ENCODE peak calls at places on chromosomes 3 and 15, in four cellular contexts. One of them, this sample, is unnamed.

GRCh38 chr3:160673188-160673587 is 3.8 kb upstream of the ARL14 start:
- DNase-seq in AG04450: no peak
- DNase-seq in GM12878: no peak
- DNase-seq in fibroblast of mammary gland: no peak
- DNase-seq in this sample: no peak

GRCh38 chr3:142319094-142319493 is 93.7 kb upstream of the GK5 start:
- DNase-seq in AG04450: no peak
- DNase-seq in GM12878: no peak
- DNase-seq in fibroblast of mammary gland: peak
- DNase-seq in this sample: no peak

GRCh38 chr3:94472511-94472910 is 409.6 kb downstream of the NSUN3 start:
- DNase-seq in AG04450: no peak
- DNase-seq in GM12878: no peak
- DNase-seq in fibroblast of mammary gland: no peak
- DNase-seq in this sample: no peak

GRCh38 chr3:79406175-79406574 is 361.6 kb downstream of the ROBO1 start:
- DNase-seq in AG04450: no peak
- DNase-seq in GM12878: no peak
- DNase-seq in fibroblast of mammary gland: no peak
- DNase-seq in this sample: no peak

GRCh38 chr3:163362154-163362553 is 1716.1 kb downstream of the SI start:
- DNase-seq in AG04450: no peak
- DNase-seq in GM12878: no peak
- DNase-seq in fibroblast of mammary gland: no peak
- DNase-seq in this sample: no peak

GRCh38 chr15:60511351-60512157 is 32.6 kb upstream of the ICE2 start:
- DNase-seq in AG04450: no peak
- DNase-seq in GM12878: no peak
- DNase-seq in fibroblast of mammary gland: no peak
- DNase-seq in this sample: no peak

GRCh38 chr3:49133226-49133951 is 539 bp upstream of the LAMB2 start:
- DNase-seq in AG04450: peak
- DNase-seq in GM12878: no peak
- DNase-seq in fibroblast of mammary gland: peak
- DNase-seq in this sample: peak

GRCh38 chr3:59321881-59322540 is 272.2 kb upstream of the CFAP20DC start:
- DNase-seq in AG04450: no peak
- DNase-seq in GM12878: no peak
- DNase-seq in fibroblast of mammary gland: no peak
- DNase-seq in this sample: peak

GRCh38 chr3:59451041-59451763 is 401.4 kb upstream of the CFAP20DC start:
- DNase-seq in AG04450: no peak
- DNase-seq in GM12878: peak
- DNase-seq in fibroblast of mammary gland: no peak
- DNase-seq in this sample: no peak

GRCh38 chr3:69116897-69117296 is 5.5 kb downstream of the LMOD3 start:
- DNase-seq in AG04450: no peak
- DNase-seq in GM12878: no peak
- DNase-seq in fibroblast of mammary gland: no peak
- DNase-seq in this sample: no peak

GRCh38 chr3:98322686-98323085 is 31.0 kb upstream of the OR5K4 start:
- DNase-seq in AG04450: no peak
- DNase-seq in GM12878: no peak
- DNase-seq in fibroblast of mammary gland: no peak
- DNase-seq in this sample: no peak

GRCh38 chr3:129305592-129306091 is 27.0 kb downstream of the HMCES start:
- DNase-seq in AG04450: no peak
- DNase-seq in GM12878: no peak
- DNase-seq in fibroblast of mammary gland: peak
- DNase-seq in this sample: peak
- H3K4me3 ChIP-seq in AG04450: peak
- H3K4me3 ChIP-seq in GM12878: no peak
- H3K4me3 ChIP-seq in fibroblast of mammary gland: peak
- H3K4me3 ChIP-seq in this sample: peak

GRCh38 chr3:168461793-168462192 is 366.1 kb upstream of the GOLIM4 start:
- DNase-seq in AG04450: no peak
- DNase-seq in GM12878: no peak
- DNase-seq in fibroblast of mammary gland: no peak
- DNase-seq in this sample: no peak

GRCh38 chr3:168457973-168458539 is 362.3 kb upstream of the GOLIM4 start:
- DNase-seq in AG04450: no peak
- DNase-seq in GM12878: no peak
- DNase-seq in fibroblast of mammary gland: no peak
- DNase-seq in this sample: no peak

GRCh38 chr3:168453623-168454022 is 357.9 kb upstream of the GOLIM4 start:
- DNase-seq in AG04450: no peak
- DNase-seq in GM12878: no peak
- DNase-seq in fibroblast of mammary gland: no peak
- DNase-seq in this sample: no peak

GRCh38 chr3:168459229-168459784 is 363.6 kb upstream of the GOLIM4 start:
- DNase-seq in AG04450: no peak
- DNase-seq in GM12878: no peak
- DNase-seq in fibroblast of mammary gland: peak
- DNase-seq in this sample: no peak

GRCh38 chr3:168455814-168456213 is 360.1 kb upstream of the GOLIM4 start:
- DNase-seq in AG04450: no peak
- DNase-seq in GM12878: no peak
- DNase-seq in fibroblast of mammary gland: no peak
- DNase-seq in this sample: no peak
- TF ChIP-seq CTCF in AG04450: no peak
- TF ChIP-seq CTCF in GM12878: no peak
- TF ChIP-seq CTCF in fibroblast of mammary gland: no peak
- TF ChIP-seq CTCF in this sample: no peak

GRCh38 chr3:190534986-190535385 is 21.1 kb downstream of the IL1RAP start:
- DNase-seq in AG04450: no peak
- DNase-seq in GM12878: no peak
- DNase-seq in fibroblast of mammary gland: peak
- DNase-seq in this sample: no peak
- H3K4me3 ChIP-seq in AG04450: no peak
- H3K4me3 ChIP-seq in GM12878: no peak
- H3K4me3 ChIP-seq in fibroblast of mammary gland: no peak
- H3K4me3 ChIP-seq in this sample: no peak

GRCh38 chr15:76333720-76334437 is 2.7 kb upstream of the ISL2 start:
- DNase-seq in AG04450: no peak
- DNase-seq in GM12878: no peak
- DNase-seq in fibroblast of mammary gland: no peak
- DNase-seq in this sample: no peak
- TF ChIP-seq CTCF in AG04450: peak
- TF ChIP-seq CTCF in GM12878: peak
- TF ChIP-seq CTCF in fibroblast of mammary gland: peak
- TF ChIP-seq CTCF in this sample: peak

DNA sequence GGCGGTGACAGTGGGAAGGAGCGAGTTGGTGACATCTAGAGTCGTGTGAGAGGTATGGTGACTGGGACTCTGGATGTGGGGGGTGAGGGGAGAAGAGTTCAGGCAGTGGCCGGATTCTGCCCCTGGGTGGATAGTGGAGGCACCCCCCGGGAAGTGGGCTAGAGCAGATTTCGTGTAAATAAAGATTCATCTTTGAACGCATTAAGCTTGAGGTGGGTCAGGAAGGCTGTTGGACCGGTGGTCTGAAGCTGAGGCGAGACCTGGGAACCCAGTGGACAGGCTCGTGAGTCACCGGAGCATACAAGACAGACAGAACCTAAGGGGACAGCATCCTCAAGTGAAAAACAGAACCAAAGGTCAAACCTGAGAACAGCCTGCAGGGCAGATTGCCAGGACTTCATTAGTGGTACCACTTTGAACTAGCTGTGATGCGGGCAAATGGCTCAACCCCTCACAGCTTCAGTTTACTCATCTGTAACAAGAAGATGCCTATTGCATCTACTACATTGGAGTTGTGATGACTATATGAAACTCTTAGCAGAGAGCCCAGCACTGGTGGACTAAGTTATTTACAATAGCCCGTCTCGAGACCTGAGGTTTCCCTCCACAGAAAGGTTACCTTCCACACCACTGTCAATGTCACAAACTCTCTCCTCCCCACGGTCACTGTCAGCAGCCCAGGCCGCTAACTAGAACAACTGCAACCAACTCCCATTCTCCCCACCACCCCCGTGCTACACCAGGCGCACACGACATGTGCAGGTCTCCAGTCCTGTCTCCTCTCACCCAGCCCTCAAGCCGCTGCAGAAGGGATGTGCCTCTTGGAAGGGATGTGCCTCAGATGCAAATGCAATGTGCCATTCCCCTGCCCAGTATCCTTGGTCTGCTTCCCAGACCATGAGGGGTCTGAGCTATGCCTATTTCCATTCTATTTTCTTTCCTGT is 901 bp upstream of the CLN6 start:
- DNase-seq in AG04450: no peak
- DNase-seq in GM12878: peak
- DNase-seq in fibroblast of mammary gland: peak
- DNase-seq in this sample: no peak
- H3K4me3 ChIP-seq in AG04450: peak
- H3K4me3 ChIP-seq in GM12878: peak
- H3K4me3 ChIP-seq in fibroblast of mammary gland: peak
- H3K4me3 ChIP-seq in this sample: peak

DNA sequence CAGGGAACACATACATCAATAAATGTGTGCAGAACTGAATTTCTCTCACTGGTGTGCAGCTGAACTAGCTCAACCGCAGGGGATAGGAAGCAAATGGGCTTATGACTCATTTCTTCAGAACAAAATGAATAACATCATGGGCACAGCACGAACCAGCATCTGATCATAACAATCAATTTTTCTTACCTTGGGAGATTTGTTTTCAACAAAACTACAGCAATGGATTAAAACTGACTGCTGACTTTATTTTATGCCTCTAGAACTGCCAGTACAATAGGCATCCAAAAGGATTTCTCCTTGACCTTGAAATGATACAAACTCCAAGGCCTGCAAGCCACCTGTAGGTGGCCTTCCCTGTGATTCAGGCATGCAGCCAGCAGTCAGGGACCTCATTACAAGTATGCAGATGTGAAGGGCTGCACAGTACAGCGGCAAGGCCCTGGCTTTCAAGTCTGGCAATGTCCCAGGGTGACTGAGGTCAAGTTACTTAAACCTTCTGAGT is 26.1 kb downstream of the TAMM41 start:
- DNase-seq in AG04450: no peak
- DNase-seq in GM12878: no peak
- DNase-seq in fibroblast of mammary gland: peak
- DNase-seq in this sample: peak
- TF ChIP-seq CTCF in AG04450: peak
- TF ChIP-seq CTCF in GM12878: peak
- TF ChIP-seq CTCF in fibroblast of mammary gland: peak
- TF ChIP-seq CTCF in this sample: peak

GRCh38 chr3:184357248-184358139 is 3.9 kb downstream of the CLCN2 start:
- DNase-seq in AG04450: no peak
- DNase-seq in GM12878: no peak
- DNase-seq in fibroblast of mammary gland: no peak
- DNase-seq in this sample: no peak

GRCh38 chr3:184360070-184360833 is 1.2 kb downstream of the CLCN2 start:
- DNase-seq in AG04450: no peak
- DNase-seq in GM12878: no peak
- DNase-seq in fibroblast of mammary gland: no peak
- DNase-seq in this sample: no peak

GRCh38 chr3:184358140-184358767 is 3.2 kb downstream of the CLCN2 start:
- DNase-seq in AG04450: no peak
- DNase-seq in GM12878: no peak
- DNase-seq in fibroblast of mammary gland: no peak
- DNase-seq in this sample: no peak

GRCh38 chr3:184359610-184360009 is 1.8 kb downstream of the CLCN2 start:
- DNase-seq in AG04450: no peak
- DNase-seq in GM12878: no peak
- DNase-seq in fibroblast of mammary gland: no peak
- DNase-seq in this sample: no peak

DNA sequence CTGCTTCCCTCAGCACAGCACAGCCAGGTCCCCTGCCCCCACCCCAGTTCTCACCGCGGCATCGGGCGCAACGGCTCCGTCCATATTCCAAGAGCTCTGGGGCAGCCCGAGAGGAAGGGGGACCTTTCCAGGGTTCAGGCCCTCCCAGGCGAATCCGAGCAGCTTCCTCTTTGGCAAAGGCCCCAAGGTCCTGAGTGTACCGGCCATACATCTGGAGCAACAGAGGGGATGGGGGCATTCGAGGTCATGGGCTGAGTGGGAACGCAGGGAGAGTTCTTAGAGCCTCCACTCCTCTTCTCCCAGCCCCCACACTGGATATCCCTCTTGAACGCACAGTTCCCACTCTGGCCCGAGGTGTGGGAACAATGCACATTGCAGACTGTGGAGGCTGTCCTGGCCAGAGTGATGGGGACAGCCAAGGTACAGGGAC is 2.5 kb downstream of the CLCN2 start:
- DNase-seq in AG04450: no peak
- DNase-seq in GM12878: no peak
- DNase-seq in fibroblast of mammary gland: no peak
- DNase-seq in this sample: no peak
- H3K4me3 ChIP-seq in AG04450: no peak
- H3K4me3 ChIP-seq in GM12878: no peak
- H3K4me3 ChIP-seq in fibroblast of mammary gland: no peak
- H3K4me3 ChIP-seq in this sample: no peak

This sample was measured in astrocyte of the cerebellum.